ENCODE peak calls at places on chromosomes 13 and 19, in nine cellular contexts. H is HL-60, N is GM23248, Y is foreskin fibroblast, Q is coronary artery, U is psoas muscle, G is uterus, S is AG10803, C is heart right ventricle. K is an unnamed sample.

GRCh38 chr19:55472463-55472862 is 4.0 kb upstream of the ZNF628 start:
- DNase-seq in Y (no peak), Q (no peak), G (no peak), N (peak; percentile 67), C (no peak), H (no peak), S (peak; percentile 86), U (no peak), K (peak; percentile 41)

GRCh38 chr19:43699506-43700367 is 16.1 kb upstream of the IRGC start:
- DNase-seq in G (peak; percentile 55), S (no peak), Q (no peak), U (peak; percentile 34), H (no peak), Y (peak; percentile 15), C (peak; percentile 31), N (peak; percentile 52), K (peak; percentile 42)

GRCh38 chr19:34232566-34233481 is 21.5 kb upstream of the GARRE1 start:
- DNase-seq in N (peak; percentile 96), U (peak; percentile 43), C (peak; percentile 54), S (peak; percentile 94), Q (no peak), G (peak; percentile 30), H (no peak), Y (peak; percentile 86), K (peak; percentile 86)

GRCh38 chr13:101916108-101916757 is 463.8 kb downstream of the ITGBL1 start:
- DNase-seq in H (no peak), U (peak; percentile 17), C (no peak), G (no peak), S (no peak), Y (peak; percentile 21), Q (no peak), N (peak; percentile 37), K (peak; percentile 17)

GRCh38 chr13:75417006-75417384 is 65.0 kb downstream of the TBC1D4 start:
- DNase-seq in C (no peak), Q (no peak), H (peak; percentile 4), N (peak; percentile 27), Y (no peak), G (no peak), U (no peak), S (no peak), K (no peak)

GRCh38 chr13:91323349-91323748 is 24.1 kb upstream of the MIR17HG start:
- DNase-seq in S (no peak), N (no peak), C (no peak), Y (no peak), H (no peak), G (no peak), U (no peak), Q (no peak), K (no peak)

GRCh38 chr13:60417734-60418133 is 20.7 kb downstream of the TDRD3 start:
- DNase-seq in S (no peak), U (no peak), G (no peak), C (no peak), Q (no peak), H (no peak), Y (no peak), N (no peak), K (no peak)

GRCh38 chr13:44231786-44232516 is 141.7 kb upstream of the SERP2 start:
- DNase-seq in Q (no peak), H (no peak), Y (peak; percentile 86), U (peak; percentile 72), S (peak; percentile 95), N (peak; percentile 95), C (no peak), G (peak; percentile 69), K (peak; percentile 90)

GRCh38 chr19:30326076-30326710 is 46.0 kb upstream of the ZNF536 start:
- DNase-seq in S (no peak), H (no peak), N (no peak), U (no peak), C (peak; percentile 48), Q (peak; percentile 47), Y (no peak), G (peak; percentile 26), K (no peak)

DNA sequence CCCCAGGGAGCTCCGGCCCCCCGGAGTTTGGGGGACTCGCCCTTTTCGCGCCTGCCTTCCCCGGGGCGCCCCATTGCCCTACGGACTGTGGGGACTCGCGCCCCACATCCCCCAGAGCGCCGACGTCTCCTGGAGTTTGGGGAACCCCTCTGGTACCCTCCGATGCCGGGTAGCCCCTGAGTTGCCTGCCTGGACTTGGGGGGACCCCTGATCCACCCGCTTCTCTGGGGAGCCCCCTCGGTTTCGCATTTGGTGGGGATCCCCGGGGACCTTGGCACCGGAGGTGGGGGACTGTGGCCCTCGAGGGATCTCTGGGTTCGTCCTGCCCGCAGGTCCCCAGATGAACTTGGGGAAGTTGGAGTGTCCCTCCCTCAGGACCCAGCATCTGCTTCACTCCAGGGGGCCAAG is 782 bp downstream of the EFNA2 start:
- DNase-seq in G (no peak), N (no peak), Q (no peak), Y (no peak), U (no peak), C (no peak), S (no peak), H (no peak), K (no peak)
- H3K4me3 ChIP-seq in G (no peak overlapping the region), N (no peak overlapping the region), Q (no peak overlapping the region), Y (no peak overlapping the region), U (no peak overlapping the region), C (no peak overlapping the region), S (no peak overlapping the region), H (no peak overlapping the region), K (no peak overlapping the region)

GRCh38 chr19:47215581-47215980 is 15.4 kb downstream of the BBC3 start:
- DNase-seq in S (no peak), C (no peak), G (no peak), U (no peak), Y (no peak), N (no peak), H (no peak), Q (no peak), K (no peak)

GRCh38 chr19:47210180-47210490 is 20.9 kb downstream of the BBC3 start:
- DNase-seq in C (no peak), G (no peak), S (no peak), N (no peak), Q (no peak), Y (no peak), H (no peak), U (no peak), K (no peak)

GRCh38 chr19:47209323-47210179 is 21.4 kb downstream of the BBC3 start:
- DNase-seq in C (no peak), U (no peak), H (no peak), G (no peak), Y (no peak), N (no peak), S (peak; percentile 28), Q (no peak), K (no peak)

DNA sequence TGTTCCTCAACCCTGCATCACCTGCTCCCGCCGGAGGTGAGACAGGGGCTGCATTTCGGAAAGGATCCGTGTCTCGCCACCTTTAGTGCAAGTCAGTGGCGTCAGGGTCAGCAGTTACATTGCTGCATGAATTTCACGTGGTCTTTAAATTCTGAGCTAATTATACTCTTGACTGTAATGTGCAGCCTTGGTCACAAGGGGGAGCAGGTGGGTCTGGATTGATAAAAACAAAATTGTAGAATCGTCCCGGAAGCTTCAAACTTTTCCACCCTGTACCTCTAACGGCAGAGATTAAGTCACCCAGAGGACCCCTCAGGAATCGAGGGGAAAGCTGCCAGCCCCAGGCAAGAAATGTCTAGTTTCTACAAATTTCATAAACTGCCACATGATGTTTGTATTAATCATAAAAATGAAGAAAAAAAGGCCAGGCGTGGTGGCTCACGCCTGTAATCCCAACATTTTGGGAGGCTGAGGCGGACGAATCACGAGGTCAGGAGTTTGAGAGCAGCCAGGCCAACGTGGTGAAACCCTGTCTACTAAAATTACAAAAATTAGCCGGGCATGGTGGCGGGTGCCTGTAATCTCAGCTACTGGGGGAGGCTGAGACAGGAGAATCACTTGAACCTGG is 20.2 kb downstream of the BBC3 start:
- DNase-seq in N (peak; percentile 82), C (peak; percentile 88), H (peak; percentile 38), Y (peak; percentile 56), S (peak; percentile 81), G (peak; percentile 77), U (peak; percentile 71), Q (peak; percentile 79), K (peak; percentile 89)
- H3K4me3 ChIP-seq in N (no peak overlapping the region), C (no peak overlapping the region), H (no peak overlapping the region), Y (no peak overlapping the region), S (no peak overlapping the region), G (no peak overlapping the region), U (no peak overlapping the region), Q (no peak overlapping the region), K (no peak overlapping the region)

DNA sequence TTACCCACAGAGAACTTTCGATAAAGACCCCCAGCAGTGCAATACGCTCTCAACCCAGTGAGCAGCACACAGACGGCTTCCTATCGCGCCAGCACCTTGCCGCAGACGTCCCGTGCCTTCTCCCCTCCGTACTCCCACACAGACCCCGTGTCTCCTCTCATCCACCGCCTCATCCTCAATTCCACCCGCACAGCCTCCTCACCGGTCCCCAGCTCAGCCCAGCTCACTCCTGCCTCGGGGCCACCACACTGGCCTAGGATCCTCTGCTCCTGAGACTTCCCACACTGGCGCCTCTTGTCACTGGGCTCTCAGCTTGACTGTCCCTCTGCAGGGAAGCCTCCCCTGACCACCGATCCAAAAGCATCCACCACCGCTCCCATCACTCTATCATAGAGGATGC is 9.0 kb downstream of the MLLT1 start:
- DNase-seq in C (no peak), U (no peak), G (no peak), S (no peak), Y (no peak), N (no peak), Q (no peak), H (no peak), K (no peak)
- H3K4me3 ChIP-seq in C (no peak overlapping the region), U (peak overlapping the region; percentile 56), G (no peak overlapping the region), S (peak overlapping the region; percentile 51), Y (peak overlapping the region; percentile 32), N (peak overlapping the region; percentile 54), Q (peak overlapping the region; percentile 65), H (no peak overlapping the region), K (peak overlapping the region; percentile 1)

DNA sequence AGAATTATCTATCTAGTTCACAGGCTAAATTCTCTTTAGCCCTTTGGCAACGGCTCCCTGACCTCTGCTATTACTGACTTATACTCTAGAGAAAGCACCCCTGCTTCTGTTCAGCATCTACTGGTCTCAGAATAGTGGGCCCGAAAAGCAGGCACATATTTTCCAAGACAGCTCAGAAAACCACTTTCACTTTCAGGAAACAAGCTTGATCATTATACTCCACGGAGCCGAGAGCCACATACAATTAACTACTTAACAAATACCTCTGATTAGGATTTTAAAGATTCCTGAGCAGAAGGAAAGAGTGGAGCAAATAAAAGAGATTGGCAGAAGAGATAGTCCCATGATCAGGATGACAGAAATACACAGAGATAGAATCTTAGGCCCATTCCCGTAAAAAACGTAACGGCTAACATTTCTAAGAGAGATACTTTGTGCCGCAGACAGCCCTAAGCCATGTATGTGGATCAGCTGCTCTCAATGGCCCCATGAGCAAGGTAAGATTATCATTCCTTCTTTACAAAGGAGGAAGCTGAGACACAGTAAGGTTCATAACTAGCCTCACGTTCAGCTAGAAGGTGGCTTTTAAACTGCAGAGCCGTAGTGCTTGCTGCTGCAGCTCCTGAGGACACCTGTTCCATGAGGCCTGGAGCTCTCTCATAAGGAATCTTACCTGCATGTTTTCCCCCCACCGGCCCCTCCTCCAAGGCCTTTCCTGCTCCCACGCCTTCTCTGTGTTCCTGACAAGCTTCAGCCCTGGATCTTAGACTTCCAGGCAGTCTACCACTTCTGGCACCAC is 227.2 kb downstream of the FOXO1 start:
- DNase-seq in G (no peak), H (no peak), Q (no peak), U (no peak), S (peak; percentile 36), C (peak; percentile 23), Y (no peak), N (peak; percentile 75), K (peak; percentile 71)
- H3K4me3 ChIP-seq in G (peak overlapping the region; percentile 17), H (no peak overlapping the region), Q (peak overlapping the region; percentile 51), U (peak overlapping the region; percentile 50), S (peak overlapping the region; percentile 35), C (peak overlapping the region; percentile 13), Y (no peak overlapping the region), N (peak overlapping the region; percentile 70), K (peak overlapping the region; percentile 12)